ENCODE peak calls at places on chromosomes 7 and 10, in four cellular contexts. R is nucleus accumbens, E is mesendoderm, M is naive B cell. C is an unnamed sample.

GRCh38 chr7:44555350-44555749 is 14.2 kb upstream of the NPC1L1 start:
- DNase-seq in R (no peak), E (no peak), M (no peak), C (no peak)

GRCh38 chr10:50992356-50992866 is 81.9 kb upstream of the PRKG1 start:
- DNase-seq in R (no peak), E (no peak), M (no peak), C (no peak)

GRCh38 chr7:105880571-105881330 is 4.4 kb upstream of the ATXN7L1 start:
- DNase-seq in R (no peak), E (no peak), M (no peak), C (no peak)

GRCh38 chr7:74587435-74588126 is 69.9 kb upstream of the GTF2I start:
- DNase-seq in R (no peak), E (peak; percentile 89), M (no peak), C (no peak)

GRCh38 chr7:7183061-7183832 is 903 bp downstream of the C1GALT1 start:
- DNase-seq in R (peak; percentile 43), E (peak; percentile 56), M (no peak), C (peak; percentile 38)

GRCh38 chr7:31687024-31687423 is at the start of gene PPP1R17:
- DNase-seq in R (no peak), E (peak; percentile 96), M (no peak), C (no peak)

GRCh38 chr10:124642076-124642710 is 102.0 kb downstream of the FAM53B start:
- DNase-seq in R (no peak), E (no peak), M (no peak), C (no peak)

GRCh38 chr7:27442446-27442845 is 199.8 kb downstream of the EVX1 start:
- DNase-seq in R (no peak), E (no peak), M (no peak), C (no peak)

GRCh38 chr7:90413185-90413528 is 9.9 kb downstream of the CLDN12 start:
- DNase-seq in R (no peak), E (no peak), M (no peak), C (no peak)

GRCh38 chr10:103638948-103639347 is 145.4 kb downstream of the NEURL1 start:
- DNase-seq in R (no peak), E (no peak), M (no peak), C (no peak)

C was measured in 8988T.